ENCODE peak calls at places on chromosomes 3 and 15, in six cellular contexts. G is AG10803, P is NCI-H1436, R is SJSA1, U is amniotic stem cell, A is activated gamma-delta T cell treated with Interleukin-2 at 50 U/mL for 16 hours. S is an unnamed sample.

GRCh38 chr15:34855893-34856292 is 60.5 kb upstream of the ACTC1 start:
- DNase-seq in G (peak), P (no peak), R (no peak), U (no peak), A (no peak), S (peak)

GRCh38 chr3:175002732-175003143 is 143.6 kb downstream of the NAALADL2 start:
- DNase-seq in G (peak), P (no peak), R (peak), U (peak), A (no peak), S (peak)

GRCh38 chr3:88987786-88988185 is 119.6 kb upstream of the EPHA3 start:
- DNase-seq in G (peak), P (no peak), R (no peak), U (no peak), A (no peak), S (no peak)

GRCh38 chr3:94293793-94294195 is 230.9 kb downstream of the NSUN3 start:
- DNase-seq in G (no peak), P (no peak), R (no peak), U (no peak), A (no peak), S (peak)

GRCh38 chr3:33315826-33316225 is 38.6 kb downstream of the FBXL2 start:
- DNase-seq in G (peak), P (no peak), R (no peak), U (no peak), A (no peak), S (peak)

GRCh38 chr3:24590344-24590880 is 95.8 kb upstream of the THRB start:
- DNase-seq in G (no peak), P (no peak), R (no peak), U (no peak), A (no peak), S (no peak)

GRCh38 chr3:187406927-187407326 is 38.7 kb downstream of the RTP4 start:
- DNase-seq in G (peak), P (no peak), R (no peak), U (no peak), A (no peak), S (peak)

GRCh38 chr3:172974969-172975368 is 166.1 kb downstream of the SPATA16 start:
- DNase-seq in G (no peak), P (no peak), R (no peak), U (no peak), A (no peak), S (no peak)

GRCh38 chr3:47590212-47590611 is 11.5 kb upstream of the CSPG5 start:
- DNase-seq in G (no peak), P (no peak), R (no peak), U (no peak), A (no peak), S (no peak)

GRCh38 chr15:48393650-48394049 is 62.4 kb downstream of the DUT start:
- DNase-seq in G (peak), P (no peak), R (no peak), U (no peak), A (no peak), S (no peak)

GRCh38 chr3:197236362-197236761 is 62.0 kb downstream of the DLG1 start:
- DNase-seq in G (no peak), P (no peak), R (no peak), U (no peak), A (no peak), S (no peak)

GRCh38 chr3:171193693-171194092 is 167.2 kb upstream of the SLC2A2 start:
- DNase-seq in G (no peak), P (no peak), R (no peak), U (no peak), A (no peak), S (no peak)

GRCh38 chr15:24718289-24719082 is 42.9 kb downstream of the NPAP1 start:
- DNase-seq in G (no peak), P (no peak), R (no peak), U (no peak), A (no peak), S (no peak)

GRCh38 chr15:98304366-98304765 is 343.9 kb downstream of the ARRDC4 start:
- DNase-seq in G (no peak), P (no peak), R (no peak), U (no peak), A (no peak), S (no peak)